ENCODE peak calls at places on chromosomes 2 and 18, in five cellular contexts. J is mesothelial cell of epicardium, E is MCF 10A, F is chondrocyte, B is A549. H is an unnamed sample.

GRCh38 chr2:101426808-101427207 is 39.5 kb upstream of the CREG2 start:
- DNase-seq in J (no peak), E (no peak), F (no peak), B (no peak), H (no peak)

GRCh38 chr2:238308177-238308576 is 12.1 kb upstream of the TRAF3IP1 start:
- DNase-seq in J (no peak), E (peak; percentile 31), F (no peak), B (no peak), H (no peak)

GRCh38 chr2:70842401-70842800 is 6.8 kb upstream of the CD207 start:
- DNase-seq in J (no peak), E (no peak), F (no peak), B (no peak), H (no peak)

GRCh38 chr2:43171789-43172188 is 54.6 kb downstream of the ZFP36L2 start:
- DNase-seq in J (no peak), E (peak; percentile 43), F (no peak), B (no peak), H (no peak)

GRCh38 chr2:101679037-101679726 is 18.3 kb upstream of the MAP4K4 start:
- DNase-seq in J (no peak), E (peak; percentile 47), F (no peak), B (no peak), H (no peak)

GRCh38 chr2:176638167-176639015 is 369.1 kb downstream of the MTX2 start:
- DNase-seq in J (peak; percentile 64), E (peak; percentile 61), F (no peak), B (peak; percentile 68), H (peak; percentile 62)

GRCh38 chr2:191030521-191031154 is 16.7 kb upstream of the STAT1 start:
- DNase-seq in J (no peak), E (peak; percentile 59), F (no peak), B (peak; percentile 40), H (peak; percentile 31)

GRCh38 chr2:61694312-61695274 is 156.4 kb upstream of the XPO1 start:
- DNase-seq in J (peak; percentile 85), E (peak; percentile 91), F (no peak), B (peak; percentile 64), H (peak; percentile 81)

GRCh38 chr2:121161272-121161671 is 123.7 kb downstream of the TFCP2L1 start:
- DNase-seq in J (no peak), E (no peak), F (no peak), B (no peak), H (no peak)

GRCh38 chr2:232432598-232433184 is 23.3 kb upstream of the ALPI start:
- DNase-seq in J (no peak), E (no peak), F (no peak), B (no peak), H (no peak)

GRCh38 chr18:78722391-78722790 is 257.2 kb upstream of the SALL3 start:
- DNase-seq in J (no peak), E (no peak), F (no peak), B (no peak), H (no peak)

GRCh38 chr2:101516833-101517690 is 42.1 kb upstream of the RFX8 start:
- DNase-seq in J (no peak), E (peak; percentile 89), F (no peak), B (peak; percentile 41), H (no peak)

GRCh38 chr2:121191191-121192170 is 93.5 kb downstream of the TFCP2L1 start:
- DNase-seq in J (no peak), E (no peak), F (peak; percentile 58), B (no peak), H (no peak)

DNA sequence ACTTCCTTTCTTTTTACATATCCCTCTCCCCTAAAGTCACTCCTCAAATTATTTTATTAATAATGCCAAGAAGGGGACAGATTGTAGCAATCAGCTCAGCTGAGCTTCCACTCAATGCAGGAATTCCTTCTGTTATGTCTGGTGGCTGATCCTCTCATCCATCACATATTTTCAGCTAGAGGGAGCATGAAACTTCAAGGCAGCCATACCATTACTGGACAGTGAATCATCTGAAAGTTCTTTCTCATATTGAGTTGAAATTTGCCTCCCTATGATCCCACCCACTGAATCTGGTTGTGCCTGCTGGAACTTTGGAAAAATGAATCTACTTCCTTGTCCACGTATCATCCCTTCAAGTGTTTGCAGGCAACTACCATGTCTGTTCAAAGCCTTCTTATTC is 11.2 kb downstream of the ZNF385B start:
- DNase-seq in J (no peak), E (no peak), F (no peak), B (no peak), H (no peak)
- TF ChIP-seq CTCF in J (no peak), E (peak; percentile 33), F (peak; percentile 78), B (no peak), H (no peak)

DNA sequence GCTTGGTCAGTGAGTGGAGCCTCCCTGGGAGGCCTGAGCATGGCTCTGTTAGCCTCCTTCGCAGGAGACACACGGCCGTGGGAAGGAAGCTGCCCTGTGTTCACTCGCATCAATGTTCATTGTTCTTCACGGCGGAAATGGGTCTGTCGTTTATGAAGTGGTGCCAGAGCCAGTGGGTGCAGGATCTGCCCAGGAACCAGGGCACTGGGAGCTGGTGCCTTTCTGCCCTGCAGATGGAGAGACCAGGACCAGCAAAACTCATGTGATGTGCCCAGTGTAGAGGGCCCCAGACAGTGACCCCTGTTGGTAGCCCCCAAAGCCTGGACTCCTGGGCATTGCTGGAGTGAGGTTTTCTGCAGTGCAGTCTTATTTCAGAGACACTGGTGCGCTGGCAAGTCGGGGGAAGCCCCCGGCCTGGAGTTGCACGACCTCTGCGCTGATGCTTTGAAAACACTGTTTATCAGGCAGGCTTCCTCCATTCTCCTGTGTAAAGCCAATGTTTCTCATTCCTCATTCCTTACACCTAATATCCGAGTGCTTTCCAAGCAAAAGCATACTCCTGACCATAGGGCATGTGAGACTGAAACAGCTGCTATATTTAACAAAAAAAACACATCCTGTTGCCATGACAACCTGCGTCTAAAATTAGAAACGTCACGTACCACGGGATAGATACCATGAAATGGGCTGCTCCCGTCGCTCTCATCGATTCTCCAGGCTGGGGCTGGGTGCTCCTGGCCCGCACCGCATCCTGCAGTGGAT is 268.6 kb downstream of the NDUFA10 start:
- DNase-seq in J (no peak), E (no peak), F (no peak), B (no peak), H (no peak)
- TF ChIP-seq CTCF in J (no peak), E (no peak), F (no peak), B (no peak), H (no peak)

GRCh38 chr2:33033524-33034150 is 86.9 kb downstream of the LTBP1 start:
- DNase-seq in J (no peak), E (peak; percentile 45), F (no peak), B (no peak), H (no peak)
- TF ChIP-seq CTCF in J (no peak), E (peak; percentile 62), F (peak; percentile 89), B (peak; percentile 86), H (peak; percentile 59)

GRCh38 chr2:227939271-227940027 is 68.0 kb downstream of the DAW1 start:
- DNase-seq in J (no peak), E (peak; percentile 78), F (no peak), B (peak; percentile 15), H (peak; percentile 24)
- TF ChIP-seq CTCF in J (no peak), E (peak; percentile 64), F (peak; percentile 73), B (peak; percentile 46), H (peak; percentile 69)

DNA sequence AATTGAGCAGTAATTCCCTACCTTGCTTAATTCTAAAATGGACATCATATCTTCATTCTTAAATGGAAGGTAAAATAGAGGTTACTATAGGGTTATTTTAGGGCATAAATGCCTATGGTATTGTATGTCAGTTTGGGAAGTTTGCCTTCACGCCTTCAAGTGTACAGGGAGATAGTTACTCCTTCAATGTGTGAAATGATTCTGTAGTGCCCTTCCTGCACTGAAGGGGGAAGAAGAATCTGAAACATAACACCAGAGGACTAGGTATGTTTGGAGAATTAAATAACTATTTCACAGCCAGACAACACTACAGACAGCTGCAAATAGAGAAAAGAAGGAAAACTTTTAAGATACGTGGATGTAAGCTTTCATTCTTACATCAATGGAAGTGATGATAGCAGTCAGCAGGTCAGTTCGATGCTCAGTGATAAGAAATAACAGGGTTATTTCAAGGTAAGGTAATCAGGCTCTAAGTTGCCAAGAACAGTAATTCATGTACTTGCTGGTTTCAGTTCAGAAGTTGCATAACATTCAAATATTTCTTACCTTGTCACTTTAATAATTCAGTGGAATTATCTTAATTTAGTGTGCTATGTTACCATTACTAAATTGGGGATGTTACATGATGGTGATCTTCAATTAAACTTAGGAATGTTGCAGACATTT is 4.0 kb downstream of the PKP4 start:
- DNase-seq in J (no peak), E (peak; percentile 42), F (no peak), B (no peak), H (no peak)
- TF ChIP-seq CTCF in J (no peak), E (peak; percentile 29), F (peak; percentile 73), B (no peak), H (peak; percentile 38)

H was measured in neural crest cell.